ENCODE peak calls at places on chromosomes 11 and 22, in seven cellular contexts. O, N, L, F, R, M and S are unnamed samples.

GRCh38 chr11:118820412-118821357 is 29.7 kb upstream of the DDX6 start:
- DNase-seq in O (peak), F (no peak), L (peak), R (peak), N (peak), M (peak), S (peak)

GRCh38 chr22:42489000-42489399 is 30.6 kb downstream of the RRP7A start:
- DNase-seq in F (no peak), L (no peak), M (no peak), N (no peak), R (no peak), O (no peak), S (no peak)

GRCh38 chr22:50620861-50621490 is 7.0 kb downstream of the ARSA start:
- DNase-seq in R (peak), L (peak), O (no peak), M (no peak), N (no peak), F (no peak), S (peak)

GRCh38 chr11:64098318-64098831 is 62.6 kb downstream of the FLRT1 start:
- DNase-seq in N (no peak), R (no peak), O (no peak), M (no peak), L (no peak), F (no peak), S (no peak)

GRCh38 chr11:20355221-20356219 is 8.0 kb upstream of the HTATIP2 start:
- DNase-seq in N (peak), R (peak), F (no peak), M (no peak), L (peak), O (no peak), S (peak)

GRCh38 chr11:105933666-105934065 is 88.4 kb downstream of the MSANTD4 start:
- DNase-seq in O (no peak), R (no peak), N (no peak), L (no peak), M (no peak), F (no peak), S (no peak)

GRCh38 chr11:104564921-104565580 is 333.2 kb downstream of the CASP12 start:
- DNase-seq in F (no peak), L (no peak), M (no peak), N (no peak), O (peak), R (no peak), S (no peak)

GRCh38 chr11:59283825-59284772 is 71.4 kb upstream of the MPEG1 start:
- DNase-seq in M (peak), L (peak), R (peak), N (peak), O (no peak), F (peak), S (peak)

GRCh38 chr11:36292311-36292722 is 3.1 kb upstream of the COMMD9 start:
- DNase-seq in O (no peak), R (peak), L (no peak), N (peak), F (no peak), M (no peak), S (peak)

GRCh38 chr11:114291847-114292680 is 4.1 kb upstream of the NNMT start:
- DNase-seq in R (peak), F (no peak), N (peak), O (no peak), M (no peak), L (no peak), S (peak)

GRCh38 chr11:20238712-20239111 is 78.4 kb upstream of the DBX1 start:
- DNase-seq in N (no peak), M (no peak), O (peak), L (peak), R (no peak), F (no peak), S (no peak)

GRCh38 chr11:27945323-27945722 is 162.6 kb downstream of the KIF18A start:
- DNase-seq in O (no peak), N (no peak), L (no peak), F (no peak), R (no peak), M (no peak), S (no peak)

GRCh38 chr11:73875840-73876239 is 806 bp downstream of the COA4 start:
- DNase-seq in L (peak), N (no peak), M (no peak), F (no peak), O (no peak), R (no peak), S (no peak)

GRCh38 chr22:39646614-39647210 is 76.2 kb downstream of the CACNA1I start:
- DNase-seq in N (no peak), O (no peak), F (no peak), R (no peak), L (no peak), M (no peak), S (no peak)

GRCh38 chr11:59551651-59552521 is 40.5 kb downstream of the OR4D9 start:
- DNase-seq in F (no peak), L (no peak), O (no peak), M (peak), R (peak), N (peak), S (peak)

GRCh38 chr11:109704432-109704831 is 282.4 kb downstream of the C11orf87 start:
- DNase-seq in O (no peak), R (no peak), F (no peak), L (no peak), M (no peak), N (no peak), S (no peak)

GRCh38 chr11:108743851-108744250 is 79.0 kb downstream of the DDX10 start:
- DNase-seq in M (no peak), O (no peak), L (no peak), R (peak), N (no peak), F (no peak), S (no peak)

GRCh38 chr22:45254388-45254787 is 13.7 kb upstream of the KIAA0930 start:
- DNase-seq in O (no peak), N (no peak), R (no peak), F (no peak), M (no peak), L (no peak), S (no peak)

GRCh38 chr22:48948575-48949170 is 879.0 kb downstream of the BRD1 start:
- DNase-seq in L (no peak), R (no peak), O (peak), N (no peak), M (peak), F (no peak), S (no peak)

GRCh38 chr22:18031670-18032454 is 7.5 kb upstream of the MICAL3 start:
- DNase-seq in M (no peak), F (peak), O (no peak), L (no peak), R (peak), N (peak), S (peak)

GRCh38 chr11:1864831-1865665 is 12.2 kb downstream of the LSP1 start:
- DNase-seq in O (peak), M (no peak), L (no peak), R (no peak), N (no peak), F (no peak), S (no peak)

GRCh38 chr11:82996966-82997606 is 74.6 kb downstream of the RAB30 start:
- DNase-seq in F (no peak), N (no peak), M (no peak), O (no peak), L (peak), R (no peak), S (peak)

GRCh38 chr11:114166897-114167323 is 107.4 kb downstream of the ZBTB16 start:
- DNase-seq in L (no peak), M (peak), N (peak), R (peak), O (no peak), F (peak), S (peak)

GRCh38 chr11:106276859-106277436 is 199.5 kb downstream of the AASDHPPT start:
- DNase-seq in M (no peak), F (no peak), L (no peak), R (peak), N (peak), O (no peak), S (peak)

GRCh38 chr11:64713031-64713780 is 9.8 kb downstream of the NRXN2 start:
- DNase-seq in O (no peak), N (peak), R (peak), M (no peak), L (peak), F (no peak), S (peak)

GRCh38 chr11:8777907-8778767 is 95.5 kb downstream of the RPL27A start:
- DNase-seq in O (no peak), M (peak), N (peak), L (peak), F (no peak), R (peak), S (peak)

GRCh38 chr11:126716456-126717083 is 284.0 kb downstream of the KIRREL3 start:
- DNase-seq in L (peak), O (no peak), N (peak), F (no peak), M (peak), R (peak), S (peak)

GRCh38 chr22:46538816-46539163 is 1.4 kb upstream of the CELSR1 start:
- DNase-seq in N (peak), R (peak), F (no peak), M (no peak), L (no peak), O (no peak), S (no peak)

GRCh38 chr11:75189911-75190310 is 39.0 kb downstream of the SLCO2B1 start:
- DNase-seq in F (no peak), N (no peak), O (no peak), M (no peak), L (no peak), R (peak), S (no peak)

GRCh38 chr11:36792870-36793541 is 195.0 kb upstream of the RAG2 start:
- DNase-seq in F (no peak), M (no peak), R (no peak), O (no peak), N (no peak), L (no peak), S (no peak)

GRCh38 chr11:12182650-12183511 is 72.5 kb downstream of the MICAL2 start:
- DNase-seq in M (no peak), L (no peak), O (no peak), R (peak), F (peak), N (peak), S (peak)

GRCh38 chr22:22228421-22228820 is 16.2 kb upstream of the VPREB1 start:
- DNase-seq in N (no peak), O (no peak), R (no peak), F (no peak), M (no peak), L (no peak), S (no peak)

GRCh38 chr11:117625237-117625636 is 171.8 kb downstream of the DSCAML1 start:
- DNase-seq in F (no peak), N (no peak), O (no peak), M (no peak), L (no peak), R (no peak), S (no peak)

GRCh38 chr11:103681855-103682254 is 354.6 kb upstream of the DDI1 start:
- DNase-seq in M (no peak), R (no peak), O (no peak), F (no peak), N (no peak), L (no peak), S (no peak)

DNA sequence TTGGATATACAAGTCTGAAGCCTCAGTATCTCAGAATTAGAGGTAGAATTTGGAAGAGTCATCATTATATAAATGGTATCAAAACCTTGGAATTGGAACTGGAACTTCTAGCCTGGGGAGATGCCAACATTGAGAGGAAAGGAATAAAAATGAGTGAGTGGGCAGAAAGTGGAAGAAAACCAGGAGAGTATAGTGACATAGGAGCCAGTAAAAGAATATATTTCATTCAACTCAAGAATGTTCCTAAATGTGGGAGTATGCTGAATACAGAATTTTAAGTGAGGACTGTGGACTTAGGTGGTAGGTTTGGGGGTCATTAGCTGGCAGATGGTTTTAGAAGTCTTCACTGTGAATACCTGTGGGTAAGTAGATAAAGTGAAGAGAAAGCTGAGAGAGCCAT is 60.1 kb downstream of the PDHX start:
- DNase-seq in R (no peak), L (no peak), N (no peak), F (no peak), O (no peak), M (no peak), S (no peak)
- H3K4me3 ChIP-seq in R (no peak), L (no peak), N (no peak), F (no peak), O (no peak), M (no peak), S (no peak)

GRCh38 chr22:31250740-31251330 is 38.7 kb downstream of the LIMK2 start:
- DNase-seq in L (no peak), O (no peak), F (no peak), N (peak), M (no peak), R (no peak), S (no peak)

GRCh38 chr22:31248965-31249940 is 37.2 kb downstream of the LIMK2 start:
- DNase-seq in N (no peak), L (no peak), O (no peak), M (peak), F (no peak), R (no peak), S (no peak)

GRCh38 chr22:31259798-31260473 is 32.4 kb downstream of the PIK3IP1 start:
- DNase-seq in L (no peak), O (no peak), R (no peak), N (no peak), M (no peak), F (no peak), S (no peak)

GRCh38 chr22:31248138-31248745 is 36.1 kb downstream of the LIMK2 start:
- DNase-seq in O (peak), N (peak), R (peak), L (peak), M (peak), F (peak), S (peak)

GRCh38 chr22:31253949-31254348 is 38.3 kb downstream of the PIK3IP1 start:
- DNase-seq in N (no peak), F (no peak), O (no peak), M (peak), R (no peak), L (peak), S (no peak)
- TF ChIP-seq CTCF in N (no peak), F (no peak), O (no peak), M (no peak), R (no peak), L (no peak), S (no peak)

DNA sequence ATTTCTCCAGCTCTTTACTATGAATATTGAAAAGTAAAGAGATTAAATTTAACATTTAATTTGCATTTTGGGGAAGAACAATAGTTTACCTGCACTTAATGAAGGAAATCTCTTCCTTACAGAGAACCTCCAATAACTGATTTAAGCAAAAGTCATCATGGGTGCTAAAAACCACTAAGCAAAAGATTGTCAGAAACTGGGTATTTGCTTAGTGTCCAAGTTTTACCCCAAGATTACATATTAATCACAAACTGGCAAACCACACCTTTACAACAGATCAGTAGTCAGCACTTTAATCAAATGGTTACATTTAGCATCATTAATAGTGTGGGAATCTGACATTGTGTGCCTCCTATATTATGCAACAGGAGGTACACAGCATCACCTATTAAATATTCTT is 2.7 kb downstream of the ZBTB44 start:
- DNase-seq in M (no peak), N (no peak), O (no peak), R (no peak), L (no peak), F (no peak), S (no peak)
- H3K4me3 ChIP-seq in M (no peak), N (no peak), O (no peak), R (no peak), L (no peak), F (no peak), S (no peak)

GRCh38 chr11:78041843-78042455 is 18.9 kb upstream of the KCTD14 start:
- DNase-seq in R (no peak), L (no peak), N (no peak), M (no peak), F (no peak), O (no peak), S (no peak)

GRCh38 chr11:78042858-78043257 is 19.8 kb upstream of the KCTD14 start:
- DNase-seq in F (no peak), O (no peak), R (no peak), L (no peak), N (no peak), M (no peak), S (no peak)

GRCh38 chr11:78039919-78040671 is 17.0 kb upstream of the KCTD14 start:
- DNase-seq in O (peak), L (peak), N (peak), R (peak), F (peak), M (peak), S (peak)

GRCh38 chr11:78039391-78039918 is 16.4 kb upstream of the KCTD14 start:
- DNase-seq in O (no peak), M (no peak), N (no peak), R (no peak), F (no peak), L (no peak), S (no peak)

DNA sequence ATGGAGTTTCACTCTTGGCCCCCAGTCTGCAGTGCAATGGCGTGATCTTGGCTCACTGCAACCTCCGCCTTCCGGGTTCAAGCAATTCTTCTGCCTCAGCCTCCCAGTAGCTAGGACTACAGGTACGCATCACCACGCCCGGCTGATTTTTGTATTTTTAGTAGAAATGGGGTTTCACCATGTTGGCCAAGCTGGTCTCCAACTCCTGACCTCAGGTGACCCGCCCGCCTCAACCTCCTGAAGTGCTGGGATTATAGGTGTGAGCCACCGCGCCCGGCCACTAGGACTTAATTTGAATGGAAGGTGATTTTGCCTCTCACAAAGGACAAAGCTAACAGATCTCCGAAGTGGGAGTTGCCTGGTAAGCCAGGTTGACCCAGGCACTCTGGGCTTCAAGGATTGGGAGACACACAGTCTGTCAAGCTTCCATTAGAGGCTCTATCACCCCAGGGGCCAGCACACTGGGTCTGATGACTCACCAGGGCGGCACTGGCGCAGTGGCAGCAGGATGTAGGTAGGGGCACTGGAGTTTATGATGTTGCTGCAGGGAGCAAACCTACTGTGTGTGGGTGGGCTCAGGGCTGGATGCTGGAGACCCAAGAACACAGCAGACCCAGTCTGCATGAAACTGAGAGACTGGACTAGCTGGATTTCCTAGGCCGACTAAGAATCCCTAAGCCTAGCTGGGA is 17.8 kb upstream of the KCTD14 start:
- DNase-seq in F (no peak), O (no peak), L (peak), M (no peak), N (no peak), R (peak), S (no peak)
- TF ChIP-seq CTCF in F (no peak), O (no peak), L (no peak), M (no peak), N (no peak), R (no peak), S (no peak)

GRCh38 chr11:121575250-121575962 is 122.6 kb upstream of the SORL1-AS1 start:
- DNase-seq in L (peak), F (peak), R (peak), M (peak), N (no peak), O (peak), S (peak)
- H3K4me3 ChIP-seq in L (no peak), F (no peak), R (no peak), M (no peak), N (no peak), O (no peak), S (no peak)

GRCh38 chr11:78916759-78917158 is 342.1 kb upstream of the NARS2 start:
- DNase-seq in M (no peak), R (no peak), L (no peak), O (no peak), F (no peak), N (no peak), S (no peak)
- TF ChIP-seq CTCF in M (no peak), R (peak), L (no peak), O (peak), F (peak), N (peak), S (no peak)

GRCh38 chr11:2889399-2890273 is 4.1 kb upstream of the CDKN1C start:
- DNase-seq in R (no peak), O (no peak), L (peak), N (no peak), F (no peak), M (no peak), S (no peak)

GRCh38 chr11:2886191-2886894 is 768 bp upstream of the CDKN1C start:
- DNase-seq in F (no peak), L (peak), M (no peak), N (no peak), R (peak), O (no peak), S (peak)

GRCh38 chr11:2886936-2887335 is 1.4 kb upstream of the CDKN1C start:
- DNase-seq in O (no peak), M (no peak), F (no peak), N (no peak), L (peak), R (no peak), S (no peak)

GRCh38 chr11:2887526-2888195 is 2.1 kb upstream of the CDKN1C start:
- DNase-seq in L (peak), R (no peak), M (no peak), F (no peak), O (no peak), N (no peak), S (no peak)

DNA sequence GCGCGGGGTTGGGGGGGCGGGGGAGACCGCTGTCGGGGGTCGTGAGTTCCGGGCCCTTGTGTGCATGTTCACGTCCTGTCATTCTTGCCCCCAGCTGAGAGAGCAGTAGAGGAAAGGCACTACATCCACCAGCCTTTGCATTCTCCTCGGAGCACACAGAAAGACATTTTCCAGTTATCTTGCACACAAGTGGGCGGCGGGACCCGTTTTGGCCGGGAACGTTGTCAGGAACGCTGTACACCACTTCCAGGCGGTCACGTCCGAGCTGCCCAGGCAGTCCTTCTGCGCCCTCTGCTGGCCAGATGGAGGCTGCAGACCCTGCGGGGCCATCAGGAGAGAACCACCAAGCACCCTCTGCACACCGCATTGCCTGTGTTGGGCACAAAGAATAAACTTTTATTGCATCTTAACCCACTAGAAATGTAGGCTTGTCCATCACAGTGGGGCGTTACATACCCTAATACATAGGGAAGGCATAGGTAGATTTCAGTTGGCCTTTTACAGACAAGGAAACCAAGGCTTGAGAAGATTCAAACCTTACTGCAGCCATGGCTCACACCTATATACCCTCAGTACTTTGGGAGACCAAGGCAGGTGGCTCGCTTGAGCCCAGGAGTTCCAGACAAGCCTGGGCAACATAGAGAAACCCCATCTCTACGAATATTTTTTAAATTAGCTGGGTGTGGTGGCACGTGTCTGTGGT is 2.8 kb upstream of the CDKN1C start:
- DNase-seq in L (peak), N (peak), M (peak), F (peak), R (peak), O (peak), S (peak)
- H3K4me3 ChIP-seq in L (no peak), N (no peak), M (no peak), F (no peak), R (no peak), O (no peak), S (no peak)